ENCODE peak calls at places on chromosome 5, in seven cellular contexts. One of them, this sample, is unnamed.

GRCh38 chr5:133957080-133957479 is 11.3 kb downstream of the C5orf15 start:
- DNase-seq in psoas muscle: no peak
- DNase-seq in GM03348: no peak
- DNase-seq in AG10803: no peak
- DNase-seq in caudate nucleus: no peak
- DNase-seq in GM12865: no peak
- DNase-seq in GM12864: no peak
- DNase-seq in this sample: no peak

GRCh38 chr5:149549461-149550266 is 1.6 kb downstream of the CSNK1A1 start:
- DNase-seq in psoas muscle: no peak
- DNase-seq in GM03348: peak
- DNase-seq in AG10803: peak
- DNase-seq in caudate nucleus: no peak
- DNase-seq in GM12865: peak
- DNase-seq in GM12864: peak
- DNase-seq in this sample: no peak

GRCh38 chr5:78527925-78528324 is 120.6 kb downstream of the LHFPL2 start:
- DNase-seq in psoas muscle: no peak
- DNase-seq in GM03348: no peak
- DNase-seq in AG10803: no peak
- DNase-seq in caudate nucleus: no peak
- DNase-seq in GM12865: no peak
- DNase-seq in GM12864: no peak
- DNase-seq in this sample: no peak

GRCh38 chr5:127306036-127306435 is 15.4 kb downstream of the MEGF10 start:
- DNase-seq in psoas muscle: no peak
- DNase-seq in GM03348: no peak
- DNase-seq in AG10803: no peak
- DNase-seq in caudate nucleus: no peak
- DNase-seq in GM12865: no peak
- DNase-seq in GM12864: no peak
- DNase-seq in this sample: no peak

GRCh38 chr5:88287302-88287701 is 18.7 kb upstream of the TMEM161B start:
- DNase-seq in psoas muscle: no peak
- DNase-seq in GM03348: no peak
- DNase-seq in AG10803: no peak
- DNase-seq in caudate nucleus: no peak
- DNase-seq in GM12865: no peak
- DNase-seq in GM12864: no peak
- DNase-seq in this sample: no peak

GRCh38 chr5:73218552-73219171 is 45.7 kb downstream of the TMEM174 start:
- DNase-seq in psoas muscle: no peak
- DNase-seq in GM03348: peak
- DNase-seq in AG10803: peak
- DNase-seq in caudate nucleus: no peak
- DNase-seq in GM12865: no peak
- DNase-seq in GM12864: no peak
- DNase-seq in this sample: no peak

GRCh38 chr5:77180167-77181081 is 30.1 kb upstream of the PDE8B start:
- DNase-seq in psoas muscle: peak
- DNase-seq in GM03348: peak
- DNase-seq in AG10803: no peak
- DNase-seq in caudate nucleus: peak
- DNase-seq in GM12865: no peak
- DNase-seq in GM12864: no peak
- DNase-seq in this sample: no peak

GRCh38 chr5:116506448-116506847 is 68.2 kb downstream of the SEMA6A start:
- DNase-seq in psoas muscle: no peak
- DNase-seq in GM03348: no peak
- DNase-seq in AG10803: no peak
- DNase-seq in caudate nucleus: no peak
- DNase-seq in GM12865: no peak
- DNase-seq in GM12864: no peak
- DNase-seq in this sample: no peak

GRCh38 chr5:5979362-5979760 is 399.0 kb downstream of the MED10 start:
- DNase-seq in psoas muscle: no peak
- DNase-seq in GM03348: no peak
- DNase-seq in AG10803: peak
- DNase-seq in caudate nucleus: no peak
- DNase-seq in GM12865: no peak
- DNase-seq in GM12864: no peak
- DNase-seq in this sample: no peak

GRCh38 chr5:150945501-150945900 is 40.7 kb upstream of the ZNF300 start:
- DNase-seq in psoas muscle: no peak
- DNase-seq in GM03348: no peak
- DNase-seq in AG10803: peak
- DNase-seq in caudate nucleus: no peak
- DNase-seq in GM12865: no peak
- DNase-seq in GM12864: no peak
- DNase-seq in this sample: no peak

GRCh38 chr5:113806823-113807222 is 293.3 kb downstream of the YTHDC2 start:
- DNase-seq in psoas muscle: no peak
- DNase-seq in GM03348: peak
- DNase-seq in AG10803: peak
- DNase-seq in caudate nucleus: no peak
- DNase-seq in GM12865: no peak
- DNase-seq in GM12864: no peak
- DNase-seq in this sample: no peak

GRCh38 chr5:38837416-38837815 is 8.4 kb upstream of the OSMR start:
- DNase-seq in psoas muscle: no peak
- DNase-seq in GM03348: no peak
- DNase-seq in AG10803: no peak
- DNase-seq in caudate nucleus: no peak
- DNase-seq in GM12865: no peak
- DNase-seq in GM12864: no peak
- DNase-seq in this sample: no peak

GRCh38 chr5:147169399-147169798 is 65.4 kb upstream of the STK32A start:
- DNase-seq in psoas muscle: no peak
- DNase-seq in GM03348: no peak
- DNase-seq in AG10803: peak
- DNase-seq in caudate nucleus: no peak
- DNase-seq in GM12865: no peak
- DNase-seq in GM12864: no peak
- DNase-seq in this sample: no peak

GRCh38 chr5:138352722-138353549 is 451 bp downstream of the KDM3B start:
- DNase-seq in psoas muscle: peak
- DNase-seq in GM03348: peak
- DNase-seq in AG10803: peak
- DNase-seq in caudate nucleus: peak
- DNase-seq in GM12865: peak
- DNase-seq in GM12864: no peak
- DNase-seq in this sample: peak

This sample was measured in gastrocnemius medialis.